ENCODE peak calls at places on chromosomes 11 and 22, in nine cellular contexts. M is brain microvascular endothelial cell, R is AG04450, B is mucosa of descending colon, G is esophagus squamous epithelium, N is RWPE2, S is breast epithelium, W is lower lobe of right lung, J is pancreas. Z is an unnamed sample.

GRCh38 chr22:20431520-20432237 is 5.9 kb downstream of the SCARF2 start:
- DNase-seq in S (no peak), W (peak), M (no peak), N (peak), R (no peak), G (no peak), J (peak), B (peak), Z (no peak)

GRCh38 chr11:111939836-111940604 is 2.9 kb downstream of the DIXDC1 start:
- DNase-seq in R (peak), S (no peak), N (no peak), M (peak), B (no peak), J (no peak), G (no peak), W (no peak), Z (peak)

GRCh38 chr11:72753341-72754148 is 1.3 kb upstream of the ARAP1 start:
- DNase-seq in R (no peak), W (no peak), S (no peak), B (no peak), J (no peak), M (no peak), N (no peak), G (no peak), Z (no peak)

GRCh38 chr22:32932176-32932575 is 126.0 kb downstream of the SYN3 start:
- DNase-seq in R (peak), W (no peak), N (no peak), S (no peak), G (no peak), J (no peak), B (no peak), M (no peak), Z (no peak)

GRCh38 chr22:36374603-36375024 is 13.2 kb downstream of the MYH9 start:
- DNase-seq in B (peak), M (no peak), J (no peak), N (peak), W (no peak), R (no peak), G (no peak), S (no peak), Z (no peak)

GRCh38 chr22:46738642-46738960 is 549 bp upstream of the CERK start:
- DNase-seq in M (no peak), R (no peak), N (no peak), G (no peak), S (no peak), B (no peak), W (no peak), J (no peak), Z (no peak)

GRCh38 chr22:48923909-48924475 is 903.7 kb downstream of the BRD1 start:
- DNase-seq in B (no peak), G (no peak), W (no peak), S (no peak), M (no peak), J (no peak), N (no peak), R (no peak), Z (no peak)

GRCh38 chr11:124535552-124536232 is 7.8 kb downstream of the OR8B12 start:
- DNase-seq in N (no peak), S (no peak), J (no peak), R (no peak), G (no peak), W (no peak), M (peak), B (no peak), Z (no peak)

GRCh38 chr11:92295175-92296137 is 70.8 kb downstream of the FAT3 start:
- DNase-seq in G (no peak), J (no peak), B (no peak), R (no peak), S (no peak), M (no peak), N (no peak), W (no peak), Z (no peak)

GRCh38 chr22:25027959-25028840 is 75.7 kb downstream of the KIAA1671 start:
- DNase-seq in N (no peak), J (no peak), R (no peak), B (peak), G (no peak), W (no peak), S (no peak), M (peak), Z (no peak)
- TF ChIP-seq CTCF in N (peak), J (no peak), R (no peak), B (no peak), G (peak), W (peak), S (no peak), M (peak), Z (peak)

GRCh38 chr11:30128269-30128932 is 102.4 kb upstream of the FSHB start:
- DNase-seq in W (no peak), N (no peak), R (peak), M (peak), B (no peak), J (no peak), S (no peak), G (no peak), Z (no peak)
- TF ChIP-seq CTCF in W (peak), N (peak), R (peak), M (peak), B (no peak), J (no peak), S (no peak), G (peak), Z (peak)

GRCh38 chr11:37858398-37858797 is 1260.4 kb upstream of the RAG2 start:
- DNase-seq in M (no peak), N (no peak), S (no peak), J (no peak), B (no peak), G (no peak), R (no peak), W (no peak), Z (no peak)
- TF ChIP-seq CTCF in M (peak), N (peak), S (no peak), J (no peak), B (no peak), G (no peak), R (peak), W (no peak), Z (no peak)

DNA sequence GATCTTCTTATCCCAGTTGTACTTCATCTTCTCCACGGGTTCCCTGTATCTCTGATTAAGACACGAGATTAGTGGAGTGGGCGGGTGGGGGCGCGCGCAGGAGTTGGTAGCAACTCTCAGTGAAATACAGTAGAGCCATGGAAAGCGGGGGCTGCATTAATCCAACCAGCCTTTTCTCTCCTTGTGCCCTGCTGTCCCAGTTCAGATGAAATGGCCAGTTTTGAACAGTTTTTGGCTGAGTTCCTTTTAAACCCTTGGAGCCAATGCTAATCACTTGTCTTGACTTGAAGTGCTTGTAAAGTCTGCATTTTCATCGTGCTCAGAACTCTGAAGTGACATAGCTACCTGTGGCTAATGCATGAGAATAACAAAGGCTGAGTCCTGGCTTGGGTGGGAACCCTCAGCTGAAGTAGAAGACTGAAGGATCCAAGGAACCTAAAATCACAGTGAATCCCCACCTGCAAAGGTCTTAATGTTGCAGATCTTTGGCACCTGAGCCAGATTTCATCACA is 777 bp upstream of the TMEM123 start:
- DNase-seq in B (no peak), G (no peak), J (no peak), S (peak), R (no peak), M (peak), N (no peak), W (no peak), Z (no peak)
- TF ChIP-seq CTCF in B (no peak), G (no peak), J (no peak), S (no peak), R (no peak), M (no peak), N (no peak), W (no peak), Z (no peak)

GRCh38 chr11:101195294-101195693 is 65.7 kb upstream of the PGR start:
- DNase-seq in R (no peak), G (no peak), N (no peak), W (no peak), S (no peak), J (no peak), B (no peak), M (no peak), Z (no peak)
- TF ChIP-seq CTCF in R (no peak), G (no peak), N (no peak), W (no peak), S (no peak), J (no peak), B (no peak), M (no peak), Z (no peak)

DNA sequence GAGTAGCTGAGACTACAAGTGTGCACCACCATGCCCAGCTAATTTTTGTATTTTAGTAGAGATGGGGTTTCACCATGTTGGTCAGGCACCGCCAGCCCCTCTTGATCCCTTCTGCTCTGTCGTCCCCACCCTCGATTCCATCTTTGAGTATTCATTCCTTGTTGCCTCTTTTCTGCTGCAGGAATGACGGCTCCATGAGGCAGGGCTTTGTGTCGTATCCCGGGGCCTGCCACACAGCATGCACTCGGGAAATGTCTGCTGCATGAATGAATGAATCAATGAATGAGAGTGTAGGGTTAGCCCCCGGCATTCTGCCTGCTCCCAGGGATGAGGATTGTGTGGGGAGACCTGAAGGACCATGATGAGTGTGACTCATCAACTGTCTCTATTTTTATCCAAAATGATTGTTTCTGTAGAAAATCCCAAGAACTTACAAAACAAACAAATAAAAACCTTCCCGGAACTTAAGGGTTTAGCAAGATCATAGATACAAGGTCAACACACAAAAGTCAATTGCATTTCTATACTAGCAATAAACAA is 54.6 kb upstream of the SLC22A12 start:
- DNase-seq in N (no peak), S (no peak), G (no peak), J (no peak), R (no peak), M (no peak), W (peak), B (no peak), Z (no peak)
- TF ChIP-seq CTCF in N (no peak), S (no peak), G (no peak), J (no peak), R (no peak), M (no peak), W (no peak), B (no peak), Z (no peak)

DNA sequence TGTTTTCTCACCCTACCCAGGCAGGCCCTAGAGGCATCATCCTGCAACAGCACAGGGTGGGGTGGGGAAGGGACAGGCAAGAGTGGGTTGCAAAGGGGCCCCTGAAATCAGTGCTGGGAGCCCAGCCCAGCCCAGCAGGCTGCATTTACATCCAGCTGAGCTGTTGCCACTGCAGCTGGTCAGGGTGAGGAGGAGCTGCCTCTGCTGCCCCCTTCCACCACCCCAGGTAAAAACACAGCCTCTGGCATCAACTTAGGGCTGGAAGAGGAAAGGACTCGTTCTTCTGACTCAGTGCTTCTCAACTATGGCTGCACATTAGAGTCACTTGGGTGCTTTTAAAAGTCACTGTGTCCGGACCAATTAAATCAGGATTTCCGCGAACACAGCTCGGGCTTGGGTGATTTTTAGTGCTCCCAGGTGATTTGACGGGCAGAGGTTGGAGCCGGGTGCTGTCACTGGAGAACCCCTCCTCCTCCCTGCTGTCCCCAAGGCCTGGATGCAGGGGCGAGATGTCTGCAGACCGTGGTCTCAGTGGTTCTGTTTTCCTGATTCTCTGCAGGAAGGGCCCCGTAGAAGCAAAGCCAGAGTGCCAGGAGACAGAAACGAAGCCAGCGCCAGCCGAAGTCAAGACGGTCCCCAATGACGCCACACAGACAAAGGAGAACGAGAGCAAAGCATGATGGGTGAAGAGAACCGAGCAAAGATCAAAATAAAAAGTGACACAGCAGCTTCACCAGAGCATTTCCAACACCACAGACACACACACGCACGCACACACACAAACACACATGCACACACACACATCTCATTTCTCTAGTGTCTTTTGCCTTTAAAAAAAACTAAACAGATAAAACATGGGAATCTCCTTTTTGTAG is 39.4 kb upstream of the TTC12 start:
- DNase-seq in J (no peak), R (no peak), G (no peak), B (no peak), W (no peak), S (no peak), N (no peak), M (no peak), Z (no peak)
- TF ChIP-seq CTCF in J (no peak), R (no peak), G (no peak), B (no peak), W (no peak), S (no peak), N (peak), M (peak), Z (peak)

GRCh38 chr11:70082829-70083228 is 4.7 kb downstream of the ANO1 start:
- DNase-seq in N (no peak), G (no peak), J (no peak), W (no peak), M (no peak), B (no peak), R (no peak), S (no peak), Z (no peak)
- TF ChIP-seq CTCF in N (no peak), G (peak), J (no peak), W (no peak), M (peak), B (no peak), R (peak), S (no peak), Z (peak)

Z was measured in AG09319.